ENCODE peak calls at places on chromosomes 12 and 14, in nine cellular contexts. T is OCI-LY7; N is left cardiac atrium; U is G401; G is sigmoid colon; Z is HuH-7.5; I is occipital lobe; R is CD8-positive, alpha-beta T cell; M is SIG-M5. S is an unnamed sample.

GRCh38 chr12:32566663-32567634 is 112.2 kb upstream of the DNM1L start:
- DNase-seq in U (no peak), G (no peak), T (no peak), N (no peak), R (no peak), Z (no peak), I (no peak), M (no peak), S (no peak)

GRCh38 chr12:113329022-113329790 is 5.7 kb downstream of the SLC8B1 start:
- DNase-seq in T (no peak), U (no peak), I (no peak), M (no peak), R (no peak), Z (no peak), N (no peak), G (no peak), S (no peak)

GRCh38 chr14:25615174-25615573 is 565.2 kb upstream of the STXBP6 start:
- DNase-seq in T (no peak), N (no peak), R (no peak), M (no peak), U (no peak), G (no peak), Z (no peak), I (no peak), S (no peak)

GRCh38 chr12:107501681-107502080 is 183.9 kb upstream of the PWP1 start:
- DNase-seq in T (no peak), I (no peak), N (no peak), R (no peak), M (no peak), U (no peak), G (no peak), Z (no peak), S (no peak)

GRCh38 chr14:43480961-43481360 is 1026.1 kb downstream of the FSCB start:
- DNase-seq in R (no peak), Z (no peak), U (no peak), T (no peak), M (no peak), G (no peak), I (no peak), N (no peak), S (no peak)

GRCh38 chr12:75853621-75854020 is 178.0 kb downstream of the PHLDA1 start:
- DNase-seq in U (no peak), Z (no peak), N (no peak), R (no peak), I (no peak), G (no peak), M (no peak), T (peak), S (no peak)

GRCh38 chr14:44162197-44162596 is 344.9 kb downstream of the FSCB start:
- DNase-seq in U (no peak), N (no peak), G (no peak), T (peak), Z (no peak), I (no peak), M (no peak), R (no peak), S (no peak)

GRCh38 chr14:35506927-35507326 is 27.0 kb upstream of the INSM2 start:
- DNase-seq in M (no peak), U (no peak), R (no peak), T (no peak), N (no peak), G (no peak), I (no peak), Z (no peak), S (no peak)

GRCh38 chr14:68487805-68488590 is 304.9 kb downstream of the ZFP36L1 start:
- DNase-seq in T (no peak), Z (no peak), R (no peak), N (no peak), G (no peak), I (no peak), M (no peak), U (no peak), S (no peak)

GRCh38 chr12:94263011-94263786 is 114.8 kb downstream of the PLXNC1 start:
- DNase-seq in G (no peak), N (no peak), T (peak), I (no peak), U (no peak), Z (no peak), R (peak), M (peak), S (no peak)

GRCh38 chr12:22334696-22335290 is at the start of gene ST8SIA1:
- DNase-seq in I (peak), M (no peak), G (peak), R (peak), U (peak), T (no peak), N (peak), Z (peak), S (no peak)

GRCh38 chr12:18139989-18140596 is 50.1 kb upstream of the RERGL start:
- DNase-seq in N (no peak), U (peak), I (no peak), T (peak), G (no peak), Z (no peak), M (no peak), R (no peak), S (no peak)

GRCh38 chr14:69636051-69636639 is 24.7 kb downstream of the SUSD6 start:
- DNase-seq in Z (no peak), T (peak), I (no peak), U (peak), N (no peak), G (no peak), R (no peak), M (no peak), S (no peak)

S was measured in Caco-2.